ENCODE peak calls at places on chromosomes 6 and 20, in five cellular contexts. B is stimulated activated CD8-positive, alpha-beta memory T cell treated with anti-CD3 and anti-CD28 coated beads, Interleukin-7, amount 100 ng/mL, for 4 hours; Z is GM13977; J is NCI-H2029 treated with DMSO at 0.1 percent for 48 hours; P is endothelial cell of umbilical vein. N is an unnamed sample.

GRCh38 chr6:6858533-6858982 is 249.2 kb upstream of the RREB1 start:
- DNase-seq in P (no peak), Z (no peak), J (no peak), B (no peak), N (peak)

GRCh38 chr20:44033344-44033743 is 118.7 kb downstream of the TOX2 start:
- DNase-seq in P (no peak), Z (no peak), B (no peak), J (no peak), N (no peak)

GRCh38 chr6:16756660-16757270 is 4.5 kb downstream of the ATXN1 start:
- DNase-seq in P (no peak), Z (no peak), B (no peak), J (no peak), N (no peak)

GRCh38 chr6:141866731-141867502 is 265.8 kb upstream of the GJE1 start:
- DNase-seq in Z (no peak), P (no peak), J (no peak), B (no peak), N (no peak)

GRCh38 chr6:167426620-167427019 is 101.7 kb downstream of the TTLL2 start:
- DNase-seq in P (no peak), B (no peak), J (peak), Z (no peak), N (no peak)

GRCh38 chr6:121055572-121056163 is 278.6 kb downstream of the TBC1D32 start:
- DNase-seq in J (peak), P (peak), Z (peak), B (no peak), N (peak)

GRCh38 chr6:34132486-34133185 is 13.3 kb downstream of the GRM4 start:
- DNase-seq in Z (peak), P (peak), B (no peak), J (no peak), N (peak)

GRCh38 chr6:140320081-140320798 is 945.8 kb upstream of the CITED2 start:
- DNase-seq in Z (no peak), J (no peak), P (no peak), B (no peak), N (peak)

GRCh38 chr6:37060195-37060559 is 54.7 kb downstream of the FGD2 start:
- DNase-seq in B (no peak), Z (no peak), J (no peak), P (no peak), N (no peak)

GRCh38 chr6:1633366-1634021 is 23.8 kb downstream of the FOXC1 start:
- DNase-seq in B (no peak), J (no peak), Z (no peak), P (no peak), N (no peak)